ENCODE peak calls at places on chromosome 21, in eight cellular contexts. S, J, Y, I, D, R, L and W are unnamed samples.
A peak's percentile ranks its signal among the peaks of the same experiment; 100 is the strongest.

GRCh38 chr21:35204850-35205564 is 155.9 kb upstream of the RUNX1 start:
- DNase-seq in Y (peak; percentile 80), R (peak; percentile 54), I (peak; percentile 90), J (no peak), L (peak; percentile 44), D (peak; percentile 7), S (peak; percentile 90), W (no peak)

GRCh38 chr21:42406201-42406601 is 2.5 kb downstream of the UBASH3A start:
- DNase-seq in Y (no peak), J (no peak), S (no peak), I (no peak), R (no peak), L (no peak), D (peak; percentile 56), W (no peak)

GRCh38 chr21:32302560-32302959 is 3.9 kb downstream of the MRAP start:
- DNase-seq in Y (no peak), D (no peak), I (no peak), R (no peak), L (no peak), J (no peak), S (no peak), W (no peak)

GRCh38 chr21:18725653-18726052 is 322.1 kb upstream of the TMPRSS15 start:
- DNase-seq in D (no peak), S (no peak), Y (no peak), J (no peak), L (no peak), R (peak; percentile 61), I (no peak), W (no peak)

GRCh38 chr21:46599251-46599572 is 5.7 kb downstream of the S100B start:
- DNase-seq in L (no peak), I (peak; percentile 87), D (no peak), S (no peak), R (no peak), J (peak; percentile 45), Y (no peak), W (no peak)

GRCh38 chr21:29506947-29507346 is 208.2 kb downstream of the BACH1 start:
- DNase-seq in J (no peak), L (no peak), R (no peak), D (no peak), S (no peak), I (no peak), Y (no peak), W (no peak)

GRCh38 chr21:33651965-33652680 is 9.8 kb downstream of the ITSN1 start:
- DNase-seq in I (no peak), S (no peak), D (no peak), L (no peak), R (peak; percentile 81), Y (no peak), J (no peak), W (no peak)

GRCh38 chr21:33541756-33542639 is at the start of gene GART:
- DNase-seq in L (peak; percentile 93), J (peak; percentile 70), R (peak; percentile 95), Y (peak; percentile 85), D (peak; percentile 80), S (peak; percentile 86), I (peak; percentile 74), W (peak; percentile 92)

GRCh38 chr21:36973986-36974850 is 7.7 kb upstream of the HLCS start:
- DNase-seq in J (no peak), L (no peak), S (no peak), D (no peak), R (no peak), Y (no peak), I (no peak), W (no peak)

GRCh38 chr21:34583926-34584563 is 30.9 kb downstream of the RCAN1 start:
- DNase-seq in I (peak; percentile 34), S (no peak), R (no peak), J (no peak), D (no peak), Y (no peak), L (no peak), W (no peak)

GRCh38 chr21:33230518-33231324 is 983 bp downstream of the IFNAR2 start:
- DNase-seq in Y (peak; percentile 63), S (no peak), J (peak; percentile 56), I (peak; percentile 61), R (peak; percentile 86), L (peak; percentile 81), D (peak; percentile 25), W (no peak)

GRCh38 chr21:21921410-21922232 is 923.4 kb downstream of the NCAM2 start:
- DNase-seq in I (peak; percentile 25), S (no peak), R (no peak), Y (no peak), D (no peak), J (no peak), L (no peak), W (no peak)

GRCh38 chr21:36396314-36396713 is 11.1 kb downstream of the CHAF1B start:
- DNase-seq in R (no peak), D (no peak), L (no peak), I (peak; percentile 32), Y (no peak), S (no peak), J (no peak), W (no peak)

GRCh38 chr21:34886554-34887385 is 162.3 kb downstream of the RUNX1 start:
- DNase-seq in D (peak; percentile 17), R (peak; percentile 79), Y (peak; percentile 27), S (no peak), I (peak; percentile 33), L (peak; percentile 59), J (no peak), W (peak; percentile 91)

GRCh38 chr21:42164064-42164789 is 54.7 kb upstream of the ABCG1 start:
- DNase-seq in Y (peak; percentile 61), J (no peak), S (peak; percentile 83), D (peak; percentile 48), L (no peak), I (no peak), R (peak; percentile 83), W (no peak)

GRCh38 chr21:43767980-43768867 is 7.9 kb downstream of the CSTB start:
- DNase-seq in J (no peak), Y (no peak), S (peak; percentile 74), R (peak; percentile 71), L (no peak), D (no peak), I (peak; percentile 66), W (no peak)

GRCh38 chr21:41362605-41363369 is 960 bp downstream of the MX2 start:
- DNase-seq in R (no peak), S (no peak), J (no peak), I (no peak), L (no peak), Y (no peak), D (no peak), W (no peak)

DNA sequence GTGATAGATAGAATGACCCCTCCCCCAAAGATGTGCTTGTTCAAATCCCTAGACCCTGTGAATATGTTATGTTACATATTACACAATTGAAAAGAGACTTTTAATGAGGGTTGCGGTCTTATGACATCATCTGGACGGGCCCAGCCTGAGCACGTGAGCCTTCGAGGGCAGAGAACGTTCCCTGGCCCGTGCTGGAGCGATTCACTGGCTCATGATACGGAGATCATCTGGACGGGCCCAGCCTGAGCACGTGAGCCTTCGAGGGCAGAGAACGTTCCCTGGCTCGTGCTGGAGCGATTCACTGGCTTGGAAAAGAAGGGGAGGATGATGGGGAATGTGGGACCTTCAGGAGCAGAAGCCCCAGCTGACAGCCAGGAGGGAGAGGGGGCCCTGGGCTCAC is 34.4 kb upstream of the COL18A1 start:
- DNase-seq in I (no peak), D (no peak), S (no peak), J (no peak), L (no peak), Y (no peak), R (no peak), W (no peak)
- H3K4me3 ChIP-seq in I (no peak overlapping the region), D (no peak overlapping the region), S (no peak overlapping the region), J (no peak overlapping the region), L (no peak overlapping the region), Y (no peak overlapping the region), R (no peak overlapping the region), W (no peak overlapping the region)

DNA sequence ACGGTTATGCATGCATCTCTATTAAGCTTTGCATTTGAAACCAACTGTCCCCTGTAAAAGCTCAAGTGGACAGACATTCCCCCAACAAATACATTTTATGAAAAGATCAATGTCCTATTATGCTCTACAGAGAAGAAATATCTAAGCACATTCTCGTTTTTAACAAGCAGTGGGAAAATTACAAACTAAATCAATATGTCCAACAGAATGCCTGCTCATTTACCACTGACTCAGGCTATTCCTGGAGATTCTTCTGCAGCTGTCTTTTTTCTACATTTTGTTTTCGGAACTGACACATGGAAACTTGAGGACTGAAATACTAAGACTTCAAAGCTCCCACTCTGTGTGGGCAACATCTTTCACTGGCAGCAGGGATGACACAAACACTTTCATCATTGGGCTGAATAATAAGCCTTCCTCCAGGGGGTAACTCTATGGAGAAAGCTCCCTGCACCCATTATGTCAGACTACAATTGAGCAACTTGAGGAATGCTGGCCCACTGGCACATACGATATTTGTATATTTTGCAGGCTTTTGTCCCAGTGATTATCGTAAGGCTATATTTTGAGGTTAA is 175.6 kb upstream of the NCAM2 start:
- DNase-seq in J (peak; percentile 40), Y (no peak), I (no peak), S (no peak), L (no peak), D (no peak), R (no peak), W (no peak)
- H3K4me3 ChIP-seq in J (no peak overlapping the region), Y (no peak overlapping the region), I (no peak overlapping the region), S (no peak overlapping the region), L (no peak overlapping the region), D (no peak overlapping the region), R (no peak overlapping the region), W (no peak overlapping the region)

GRCh38 chr21:45560106-45561021 is 18.1 kb upstream of the SLC19A1 start:
- DNase-seq in S (no peak), D (no peak), Y (peak; percentile 9), R (peak; percentile 43), J (no peak), I (no peak), L (no peak), W (no peak)
- H3K4me3 ChIP-seq in S (no peak overlapping the region), D (no peak overlapping the region), Y (no peak overlapping the region), R (no peak overlapping the region), J (no peak overlapping the region), I (no peak overlapping the region), L (no peak overlapping the region), W (peak overlapping the region; percentile 24)

GRCh38 chr21:15007716-15008296 is 57.0 kb downstream of the NRIP1 start:
- DNase-seq in I (no peak), Y (no peak), R (no peak), L (no peak), S (no peak), D (no peak), J (no peak), W (no peak)

GRCh38 chr21:15003463-15004135 is 61.2 kb downstream of the NRIP1 start:
- DNase-seq in S (no peak), D (no peak), J (peak; percentile 46), Y (no peak), R (peak; percentile 61), I (no peak), L (no peak), W (no peak)

GRCh38 chr21:15006594-15007230 is 58.1 kb downstream of the NRIP1 start:
- DNase-seq in Y (no peak), S (no peak), D (no peak), J (no peak), L (no peak), R (no peak), I (no peak), W (no peak)

GRCh38 chr21:15004721-15005370 is 60.0 kb downstream of the NRIP1 start:
- DNase-seq in J (no peak), D (no peak), Y (no peak), R (no peak), L (no peak), I (peak; percentile 44), S (no peak), W (no peak)

DNA sequence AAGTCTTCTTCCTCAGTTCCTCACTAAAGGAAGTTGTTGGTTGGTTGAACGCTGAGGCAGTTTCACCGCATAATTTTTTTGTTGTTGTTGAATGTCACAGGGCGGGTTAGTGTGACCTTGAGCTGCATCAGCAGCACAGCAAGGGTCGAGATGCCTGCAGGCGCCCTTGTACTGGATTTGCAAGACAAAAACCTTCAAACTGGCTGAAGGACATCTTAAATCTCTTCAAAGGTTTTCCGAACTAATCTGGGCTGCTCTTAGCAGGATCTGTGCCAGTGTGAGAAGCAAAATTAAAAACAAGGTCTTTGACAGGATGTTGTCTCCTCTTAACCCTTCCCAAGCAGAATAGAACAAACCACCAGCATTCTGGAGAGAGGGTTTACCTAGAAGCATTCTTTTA is 59.4 kb downstream of the NRIP1 start:
- DNase-seq in R (peak; percentile 87), J (no peak), D (peak; percentile 55), I (peak; percentile 12), L (no peak), S (no peak), Y (no peak), W (no peak)
- H3K4me3 ChIP-seq in R (no peak overlapping the region), J (no peak overlapping the region), D (peak overlapping the region; percentile 56), I (peak overlapping the region; percentile 29), L (no peak overlapping the region), S (no peak overlapping the region), Y (peak overlapping the region; percentile 15), W (peak overlapping the region; percentile 19)